ENCODE peak calls at places on chromosomes 16 and 17, in seven cellular contexts. One of them, this sample, is unnamed.

GRCh38 chr16:23131841-23132576 is 17.2 kb downstream of the USP31 start:
- DNase-seq in sigmoid colon: no peak
- DNase-seq in esophagus squamous epithelium: no peak
- DNase-seq in upper lobe of right lung: no peak
- DNase-seq in substantia nigra: peak
- DNase-seq in CD4-positive, alpha-beta T cell: no peak
- DNase-seq in PC-9: no peak
- DNase-seq in this sample: no peak

GRCh38 chr17:14760212-14760611 is 459.3 kb downstream of the HS3ST3B1 start:
- DNase-seq in sigmoid colon: no peak
- DNase-seq in esophagus squamous epithelium: no peak
- DNase-seq in upper lobe of right lung: no peak
- DNase-seq in substantia nigra: no peak
- DNase-seq in CD4-positive, alpha-beta T cell: no peak
- DNase-seq in PC-9: no peak
- DNase-seq in this sample: no peak

GRCh38 chr17:19296786-19297778 is 59.9 kb downstream of the EPN2 start:
- DNase-seq in sigmoid colon: no peak
- DNase-seq in esophagus squamous epithelium: no peak
- DNase-seq in upper lobe of right lung: no peak
- DNase-seq in substantia nigra: no peak
- DNase-seq in CD4-positive, alpha-beta T cell: no peak
- DNase-seq in PC-9: no peak
- DNase-seq in this sample: no peak

GRCh38 chr17:28033972-28034714 is 8.3 kb upstream of the NLK start:
- DNase-seq in sigmoid colon: no peak
- DNase-seq in esophagus squamous epithelium: no peak
- DNase-seq in upper lobe of right lung: no peak
- DNase-seq in substantia nigra: no peak
- DNase-seq in CD4-positive, alpha-beta T cell: no peak
- DNase-seq in PC-9: no peak
- DNase-seq in this sample: peak

GRCh38 chr16:56589141-56590039 is at the start of gene MT3:
- DNase-seq in sigmoid colon: no peak
- DNase-seq in esophagus squamous epithelium: no peak
- DNase-seq in upper lobe of right lung: no peak
- DNase-seq in substantia nigra: peak
- DNase-seq in CD4-positive, alpha-beta T cell: no peak
- DNase-seq in PC-9: peak
- DNase-seq in this sample: no peak

GRCh38 chr17:14515015-14515414 is 214.1 kb downstream of the HS3ST3B1 start:
- DNase-seq in sigmoid colon: no peak
- DNase-seq in esophagus squamous epithelium: no peak
- DNase-seq in upper lobe of right lung: no peak
- DNase-seq in substantia nigra: no peak
- DNase-seq in CD4-positive, alpha-beta T cell: no peak
- DNase-seq in PC-9: no peak
- DNase-seq in this sample: no peak

GRCh38 chr16:48086422-48086821 is 69.4 kb downstream of the ABCC12 start:
- DNase-seq in sigmoid colon: no peak
- DNase-seq in esophagus squamous epithelium: no peak
- DNase-seq in upper lobe of right lung: no peak
- DNase-seq in substantia nigra: no peak
- DNase-seq in CD4-positive, alpha-beta T cell: no peak
- DNase-seq in PC-9: no peak
- DNase-seq in this sample: no peak

GRCh38 chr17:71337903-71338302 is 782.9 kb upstream of the SOX9 start:
- DNase-seq in sigmoid colon: no peak
- DNase-seq in esophagus squamous epithelium: no peak
- DNase-seq in upper lobe of right lung: no peak
- DNase-seq in substantia nigra: no peak
- DNase-seq in CD4-positive, alpha-beta T cell: no peak
- DNase-seq in PC-9: no peak
- DNase-seq in this sample: no peak

GRCh38 chr16:15897834-15898254 is 9.4 kb upstream of the CEP20 start:
- DNase-seq in sigmoid colon: no peak
- DNase-seq in esophagus squamous epithelium: no peak
- DNase-seq in upper lobe of right lung: no peak
- DNase-seq in substantia nigra: no peak
- DNase-seq in CD4-positive, alpha-beta T cell: no peak
- DNase-seq in PC-9: no peak
- DNase-seq in this sample: no peak

GRCh38 chr16:84947022-84947421 is 64.3 kb downstream of the ZDHHC7 start:
- DNase-seq in sigmoid colon: peak
- DNase-seq in esophagus squamous epithelium: no peak
- DNase-seq in upper lobe of right lung: no peak
- DNase-seq in substantia nigra: no peak
- DNase-seq in CD4-positive, alpha-beta T cell: no peak
- DNase-seq in PC-9: no peak
- DNase-seq in this sample: no peak

GRCh38 chr17:74249966-74250365 is 24.1 kb upstream of the DNAI2 start:
- DNase-seq in sigmoid colon: no peak
- DNase-seq in esophagus squamous epithelium: no peak
- DNase-seq in upper lobe of right lung: no peak
- DNase-seq in substantia nigra: peak
- DNase-seq in CD4-positive, alpha-beta T cell: no peak
- DNase-seq in PC-9: no peak
- DNase-seq in this sample: no peak

GRCh38 chr16:46972971-46973456 is 460 bp downstream of the DNAJA2 start:
- DNase-seq in sigmoid colon: peak
- DNase-seq in esophagus squamous epithelium: no peak
- DNase-seq in upper lobe of right lung: peak
- DNase-seq in substantia nigra: no peak
- DNase-seq in CD4-positive, alpha-beta T cell: peak
- DNase-seq in PC-9: peak
- DNase-seq in this sample: no peak

GRCh38 chr16:30983289-30983889 is 1.6 kb upstream of the HSD3B7 start:
- DNase-seq in sigmoid colon: no peak
- DNase-seq in esophagus squamous epithelium: no peak
- DNase-seq in upper lobe of right lung: no peak
- DNase-seq in substantia nigra: no peak
- DNase-seq in CD4-positive, alpha-beta T cell: no peak
- DNase-seq in PC-9: no peak
- DNase-seq in this sample: no peak

GRCh38 chr16:30983898-30984610 is 953 bp upstream of the HSD3B7 start:
- DNase-seq in sigmoid colon: no peak
- DNase-seq in esophagus squamous epithelium: no peak
- DNase-seq in upper lobe of right lung: no peak
- DNase-seq in substantia nigra: no peak
- DNase-seq in CD4-positive, alpha-beta T cell: no peak
- DNase-seq in PC-9: no peak
- DNase-seq in this sample: no peak

GRCh38 chr16:30980959-30981358 is 4.0 kb upstream of the HSD3B7 start:
- DNase-seq in sigmoid colon: no peak
- DNase-seq in esophagus squamous epithelium: no peak
- DNase-seq in upper lobe of right lung: no peak
- DNase-seq in substantia nigra: no peak
- DNase-seq in CD4-positive, alpha-beta T cell: no peak
- DNase-seq in PC-9: no peak
- DNase-seq in this sample: no peak

GRCh38 chr16:30984669-30985400 is at the start of gene HSD3B7:
- DNase-seq in sigmoid colon: peak
- DNase-seq in esophagus squamous epithelium: peak
- DNase-seq in upper lobe of right lung: peak
- DNase-seq in substantia nigra: peak
- DNase-seq in CD4-positive, alpha-beta T cell: peak
- DNase-seq in PC-9: peak
- DNase-seq in this sample: no peak

GRCh38 chr16:30982548-30983288 is 2.3 kb upstream of the HSD3B7 start:
- DNase-seq in sigmoid colon: no peak
- DNase-seq in esophagus squamous epithelium: no peak
- DNase-seq in upper lobe of right lung: no peak
- DNase-seq in substantia nigra: no peak
- DNase-seq in CD4-positive, alpha-beta T cell: no peak
- DNase-seq in PC-9: no peak
- DNase-seq in this sample: no peak
- H3K27ac ChIP-seq in sigmoid colon: no peak
- H3K27ac ChIP-seq in esophagus squamous epithelium: no peak
- H3K27ac ChIP-seq in upper lobe of right lung: no peak
- H3K27ac ChIP-seq in substantia nigra: no peak
- H3K27ac ChIP-seq in CD4-positive, alpha-beta T cell: no peak
- H3K27ac ChIP-seq in PC-9: no peak
- H3K27ac ChIP-seq in this sample: no peak

DNA sequence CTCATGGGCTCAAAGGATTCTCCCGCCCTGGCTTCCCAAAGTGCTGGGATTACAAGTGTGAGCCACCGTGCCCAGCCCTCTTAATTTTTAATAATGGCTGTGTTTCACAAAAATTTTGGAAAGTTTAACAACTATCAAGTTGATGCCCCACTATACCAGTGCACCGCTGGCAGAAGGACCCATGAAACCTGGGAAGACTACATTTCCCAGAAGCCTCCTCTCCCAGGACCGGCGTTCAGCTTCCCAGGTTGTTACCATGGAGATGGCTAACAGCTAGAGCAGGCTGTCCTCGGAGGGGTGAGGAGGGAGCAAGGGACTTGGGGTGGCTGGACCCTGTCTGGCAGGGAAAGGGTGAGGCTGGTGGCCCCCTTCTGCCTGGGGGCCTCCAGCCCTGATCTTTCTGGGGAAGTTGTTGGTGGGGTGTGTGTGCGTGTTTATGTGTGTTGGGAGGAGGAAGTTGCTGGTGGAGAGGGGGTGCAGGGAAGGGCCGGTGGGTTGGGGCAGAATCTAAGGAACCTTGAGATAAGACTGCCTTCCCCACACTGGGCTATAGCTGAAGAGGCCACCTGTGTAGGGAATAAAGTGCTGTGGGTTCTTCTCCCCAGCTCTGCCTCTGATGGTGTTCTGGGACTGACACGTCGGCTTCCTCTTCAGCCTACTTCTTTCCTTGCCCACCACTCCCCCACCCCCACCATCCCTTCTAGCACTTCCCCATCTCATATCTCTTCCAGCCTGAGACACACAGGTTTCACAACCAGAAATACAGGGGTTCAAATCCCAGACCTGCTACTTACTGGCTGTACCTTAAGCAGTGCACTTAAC is at the start of gene DRC7:
- DNase-seq in sigmoid colon: no peak
- DNase-seq in esophagus squamous epithelium: no peak
- DNase-seq in upper lobe of right lung: no peak
- DNase-seq in substantia nigra: peak
- DNase-seq in CD4-positive, alpha-beta T cell: no peak
- DNase-seq in PC-9: peak
- DNase-seq in this sample: no peak
- H3K27ac ChIP-seq in sigmoid colon: no peak
- H3K27ac ChIP-seq in esophagus squamous epithelium: no peak
- H3K27ac ChIP-seq in upper lobe of right lung: no peak
- H3K27ac ChIP-seq in substantia nigra: no peak
- H3K27ac ChIP-seq in CD4-positive, alpha-beta T cell: no peak
- H3K27ac ChIP-seq in PC-9: no peak
- H3K27ac ChIP-seq in this sample: no peak

GRCh38 chr16:3149630-3150345 is 15.0 kb downstream of the ZNF213 start:
- DNase-seq in sigmoid colon: peak
- DNase-seq in esophagus squamous epithelium: no peak
- DNase-seq in upper lobe of right lung: peak
- DNase-seq in substantia nigra: peak
- DNase-seq in CD4-positive, alpha-beta T cell: peak
- DNase-seq in PC-9: peak
- DNase-seq in this sample: no peak
- H3K27ac ChIP-seq in sigmoid colon: peak
- H3K27ac ChIP-seq in esophagus squamous epithelium: peak
- H3K27ac ChIP-seq in upper lobe of right lung: peak
- H3K27ac ChIP-seq in substantia nigra: peak
- H3K27ac ChIP-seq in CD4-positive, alpha-beta T cell: no peak
- H3K27ac ChIP-seq in PC-9: peak
- H3K27ac ChIP-seq in this sample: peak

GRCh38 chr17:57923182-57923872 is 31.9 kb downstream of the CUEDC1 start:
- DNase-seq in sigmoid colon: no peak
- DNase-seq in esophagus squamous epithelium: no peak
- DNase-seq in upper lobe of right lung: no peak
- DNase-seq in substantia nigra: no peak
- DNase-seq in CD4-positive, alpha-beta T cell: no peak
- DNase-seq in PC-9: no peak
- DNase-seq in this sample: no peak

GRCh38 chr17:57926723-57927047 is 28.5 kb downstream of the CUEDC1 start:
- DNase-seq in sigmoid colon: no peak
- DNase-seq in esophagus squamous epithelium: no peak
- DNase-seq in upper lobe of right lung: no peak
- DNase-seq in substantia nigra: peak
- DNase-seq in CD4-positive, alpha-beta T cell: no peak
- DNase-seq in PC-9: no peak
- DNase-seq in this sample: no peak

GRCh38 chr17:57927048-57927723 is 28.0 kb downstream of the CUEDC1 start:
- DNase-seq in sigmoid colon: no peak
- DNase-seq in esophagus squamous epithelium: no peak
- DNase-seq in upper lobe of right lung: no peak
- DNase-seq in substantia nigra: no peak
- DNase-seq in CD4-positive, alpha-beta T cell: no peak
- DNase-seq in PC-9: peak
- DNase-seq in this sample: peak

GRCh38 chr17:57924677-57925076 is 30.5 kb downstream of the CUEDC1 start:
- DNase-seq in sigmoid colon: no peak
- DNase-seq in esophagus squamous epithelium: no peak
- DNase-seq in upper lobe of right lung: no peak
- DNase-seq in substantia nigra: no peak
- DNase-seq in CD4-positive, alpha-beta T cell: no peak
- DNase-seq in PC-9: no peak
- DNase-seq in this sample: no peak

DNA sequence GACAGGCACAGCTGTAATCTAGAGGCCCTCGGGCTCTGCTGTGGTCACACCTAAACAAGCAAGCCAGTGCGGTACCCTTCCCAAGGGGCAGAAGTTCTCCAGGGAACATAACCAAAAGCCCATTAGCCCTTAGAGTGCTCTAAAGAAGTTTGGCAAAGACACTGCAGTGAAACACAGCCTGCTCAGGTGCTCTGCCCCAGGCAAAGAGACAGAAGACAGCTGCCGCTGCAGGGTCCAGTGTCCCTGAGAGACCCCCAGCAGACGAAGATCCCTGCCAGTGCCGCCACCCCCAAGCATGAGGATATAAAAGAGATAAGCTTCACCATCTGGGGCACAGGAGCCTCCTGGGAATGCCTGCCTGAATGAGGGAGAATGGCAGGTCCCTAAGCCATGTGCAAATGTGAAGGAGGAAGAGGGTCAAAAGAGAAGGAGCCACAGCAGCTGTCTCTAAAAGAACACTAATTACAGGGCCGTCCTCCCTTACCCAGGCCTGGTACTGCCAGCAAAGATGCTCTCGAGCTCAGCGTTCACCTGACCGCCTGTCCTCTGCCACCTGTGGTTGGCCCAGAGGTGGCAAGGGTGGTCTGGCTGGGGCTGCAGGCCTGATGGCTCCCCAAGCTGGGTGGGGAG is 29.7 kb downstream of the CUEDC1 start:
- DNase-seq in sigmoid colon: no peak
- DNase-seq in esophagus squamous epithelium: no peak
- DNase-seq in upper lobe of right lung: no peak
- DNase-seq in substantia nigra: no peak
- DNase-seq in CD4-positive, alpha-beta T cell: no peak
- DNase-seq in PC-9: no peak
- DNase-seq in this sample: no peak
- H3K27ac ChIP-seq in sigmoid colon: peak
- H3K27ac ChIP-seq in esophagus squamous epithelium: peak
- H3K27ac ChIP-seq in upper lobe of right lung: no peak
- H3K27ac ChIP-seq in substantia nigra: peak
- H3K27ac ChIP-seq in CD4-positive, alpha-beta T cell: no peak
- H3K27ac ChIP-seq in PC-9: no peak
- H3K27ac ChIP-seq in this sample: no peak